ENCODE peak calls at places on chromosomes 6 and 20, in seven cellular contexts. W is stimulated activated CD4-positive, alpha-beta T cell treated with anti-CD3 and anti-CD28 coated beads, Interleukin-2, amount 100 ng/mL, for 24 hours; L is NCI-H446; B is activated T-helper 1 cell treated with Interleukin-2 at 50 U/mL for 16 hours; X is fibroblast of the conjunctiva; U is adrenal gland; T is NCI-H345. A is an unnamed sample.
A peak's percentile ranks its signal among the peaks of the same experiment; 100 is the strongest.

GRCh38 chr6:161319231-161319630 is 45.4 kb upstream of the AGPAT4 start:
- DNase-seq in X (no peak), L (no peak), T (no peak), U (no peak), B (no peak), W (no peak), A (no peak)

GRCh38 chr6:11043552-11043960 is 549 bp downstream of the ELOVL2 start:
- DNase-seq in U (no peak), L (peak; percentile 17), B (no peak), W (no peak), T (no peak), X (no peak), A (no peak)

GRCh38 chr6:11833626-11834592 is 55.3 kb upstream of the ADTRP start:
- DNase-seq in L (no peak), T (no peak), B (no peak), U (no peak), W (no peak), X (no peak), A (no peak)

GRCh38 chr6:1619666-1620503 is 10.2 kb downstream of the FOXC1 start:
- DNase-seq in T (no peak), U (no peak), B (no peak), W (no peak), X (no peak), L (no peak), A (no peak)

GRCh38 chr20:432208-432607 is 24.1 kb downstream of the RBCK1 start:
- DNase-seq in U (no peak), T (no peak), X (no peak), B (no peak), L (no peak), W (no peak), A (no peak)

GRCh38 chr6:5125152-5126006 is 40.2 kb downstream of the PPP1R3G start:
- DNase-seq in X (peak; percentile 36), L (no peak), T (no peak), B (no peak), U (peak; percentile 30), W (no peak), A (no peak)

GRCh38 chr20:19802492-19803158 is 44.6 kb downstream of the RIN2 start:
- DNase-seq in B (no peak), T (no peak), U (no peak), L (no peak), X (no peak), W (no peak), A (peak; percentile 27)

GRCh38 chr20:19047040-19047950 is 165.1 kb upstream of the SLC24A3 start:
- DNase-seq in L (no peak), B (no peak), U (no peak), W (no peak), X (no peak), T (peak; percentile 32), A (no peak)

GRCh38 chr6:105442369-105442768 is 39.5 kb upstream of the PREP start:
- DNase-seq in W (no peak), L (no peak), X (no peak), T (no peak), B (no peak), U (no peak), A (no peak)

GRCh38 chr20:50744143-50744792 is 12.9 kb downstream of the PARD6B start:
- DNase-seq in B (no peak), W (no peak), L (peak; percentile 54), X (peak; percentile 86), T (peak; percentile 10), U (peak; percentile 81), A (no peak)

GRCh38 chr6:15879372-15880261 is 216.8 kb upstream of the DTNBP1 start:
- DNase-seq in L (peak; percentile 34), X (peak; percentile 46), W (peak; percentile 48), U (peak; percentile 77), T (peak; percentile 31), B (peak; percentile 12), A (peak; percentile 4)

GRCh38 chr6:12761376-12762115 is 45.0 kb downstream of the PHACTR1 start:
- DNase-seq in W (no peak), X (no peak), T (no peak), U (no peak), B (no peak), L (no peak), A (peak; percentile 24)

GRCh38 chr20:51412333-51412761 is 130.2 kb downstream of the NFATC2 start:
- DNase-seq in B (no peak), X (peak; percentile 22), W (no peak), U (no peak), L (peak; percentile 56), T (no peak), A (no peak)

GRCh38 chr20:58039569-58040092 is 188.8 kb downstream of the ANKRD60 start:
- DNase-seq in U (no peak), W (no peak), X (no peak), L (no peak), B (no peak), T (no peak), A (no peak)

GRCh38 chr6:131643262-131643631 is 6.1 kb downstream of the ENPP3 start:
- DNase-seq in L (peak; percentile 17), W (no peak), T (peak; percentile 76), X (no peak), U (peak; percentile 83), B (no peak), A (no peak)

GRCh38 chr6:160071805-160072687 is 49.6 kb upstream of the SLC22A1 start:
- DNase-seq in X (no peak), T (no peak), W (no peak), L (no peak), B (no peak), U (no peak), A (no peak)

GRCh38 chr6:29071831-29072723 is 15.0 kb downstream of the OR2B3 start:
- DNase-seq in W (no peak), X (no peak), B (no peak), T (no peak), L (peak; percentile 8), U (peak; percentile 23), A (no peak)

GRCh38 chr6:42923656-42924055 is 5.6 kb upstream of the CNPY3 start:
- DNase-seq in X (no peak), B (no peak), U (no peak), T (no peak), W (no peak), L (no peak), A (no peak)

GRCh38 chr20:41017448-41018042 is 11.1 kb upstream of the TOP1 start:
- DNase-seq in W (no peak), B (no peak), X (no peak), L (no peak), U (no peak), T (no peak), A (no peak)

GRCh38 chr6:158431560-158431959 is 119.3 kb downstream of the TULP4 start:
- DNase-seq in X (no peak), U (no peak), L (no peak), B (no peak), T (no peak), W (no peak), A (no peak)

GRCh38 chr6:170107606-170108222 is 183.2 kb downstream of the DLL1 start:
- DNase-seq in T (no peak), X (no peak), W (peak; percentile 0), B (no peak), U (peak; percentile 2), L (no peak), A (no peak)

GRCh38 chr6:121236984-121237383 is 97.3 kb downstream of the TBC1D32 start:
- DNase-seq in X (no peak), U (no peak), W (no peak), L (no peak), B (no peak), T (no peak), A (no peak)

GRCh38 chr6:95145457-95145856 is 431.9 kb upstream of the MANEA start:
- DNase-seq in B (no peak), L (no peak), U (no peak), X (no peak), T (no peak), W (no peak), A (no peak)

GRCh38 chr6:110255356-110255755 is 75.1 kb downstream of the CDC40 start:
- DNase-seq in X (no peak), U (no peak), L (no peak), W (no peak), B (no peak), T (no peak), A (no peak)

GRCh38 chr6:144263786-144264185 is 21.3 kb upstream of the UTRN start:
- DNase-seq in B (no peak), T (no peak), L (no peak), U (no peak), X (no peak), W (no peak), A (no peak)

GRCh38 chr20:49320460-49320859 is 42.6 kb upstream of the ZNFX1 start:
- DNase-seq in U (no peak), X (peak; percentile 22), T (peak; percentile 19), W (no peak), B (no peak), L (peak; percentile 51), A (no peak)

GRCh38 chr6:27650620-27651370 is 177.9 kb upstream of the ZNF184 start:
- DNase-seq in U (no peak), L (peak; percentile 87), B (no peak), W (peak; percentile 50), T (peak; percentile 48), X (peak; percentile 49), A (no peak)

GRCh38 chr6:26416288-26416687 is 14.2 kb downstream of the BTN3A1 start:
- DNase-seq in W (no peak), T (no peak), L (no peak), U (no peak), X (no peak), B (no peak), A (no peak)